ENCODE peak calls at places on chromosomes 7 and 10, in eight cellular contexts. G is stimulated activated CD4-positive, alpha-beta T cell treated with anti-CD3 and anti-CD28 coated beads, Interleukin-2, amount 100 ng/mL, for 24 hours; D is retina; C is NCI-H524; T is stimulated activated CD8-positive, alpha-beta memory T cell treated with anti-CD3 and anti-CD28 coated beads, Interleukin-4, amount 100 ng/mL, for 4 hours; B is hippocampal formation; H is spleen; R is endothelial cell. Z is an unnamed sample.

GRCh38 chr10:68106656-68107055 is 2.6 kb upstream of the MYPN start:
- DNase-seq in G (no peak), D (no peak), C (no peak), T (no peak), B (no peak), H (no peak), R (no peak), Z (no peak)

GRCh38 chr7:132246591-132246990 is 329.7 kb downstream of the PLXNA4 start:
- DNase-seq in G (no peak), D (no peak), C (no peak), T (no peak), B (no peak), H (no peak), R (no peak), Z (no peak)

GRCh38 chr10:35565602-35566061 is 39.5 kb upstream of the GJD4 start:
- DNase-seq in G (no peak), D (no peak), C (no peak), T (no peak), B (peak), H (no peak), R (no peak), Z (no peak)

GRCh38 chr7:105677803-105678583 is 96.7 kb upstream of the EFCAB10 start:
- DNase-seq in G (peak), D (no peak), C (no peak), T (peak), B (no peak), H (peak), R (no peak), Z (no peak)

GRCh38 chr7:83528925-83529423 is 120.0 kb downstream of the SEMA3E start:
- DNase-seq in G (no peak), D (no peak), C (no peak), T (no peak), B (no peak), H (no peak), R (no peak), Z (no peak)

GRCh38 chr7:74289660-74290589 is 718 bp downstream of the CLIP2 start:
- DNase-seq in G (peak), D (peak), C (no peak), T (no peak), B (no peak), H (peak), R (peak), Z (no peak)

GRCh38 chr10:97686301-97686961 is 610 bp downstream of the AVPI1 start:
- DNase-seq in G (no peak), D (no peak), C (no peak), T (no peak), B (no peak), H (no peak), R (no peak), Z (no peak)

GRCh38 chr10:91050371-91051034 is 129.6 kb upstream of the ANKRD1 start:
- DNase-seq in G (no peak), D (no peak), C (no peak), T (no peak), B (no peak), H (no peak), R (no peak), Z (no peak)

GRCh38 chr7:155754165-155754564 is 58.1 kb downstream of the SHH start:
- DNase-seq in G (no peak), D (no peak), C (no peak), T (no peak), B (no peak), H (no peak), R (no peak), Z (no peak)

GRCh38 chr7:155224116-155224811 is 73.4 kb upstream of the INSIG1 start:
- DNase-seq in G (no peak), D (no peak), C (no peak), T (no peak), B (no peak), H (peak), R (no peak), Z (no peak)

GRCh38 chr10:79400567-79401004 is 44.8 kb downstream of the ZCCHC24 start:
- DNase-seq in G (peak), D (no peak), C (no peak), T (peak), B (no peak), H (peak), R (peak), Z (no peak)